ENCODE peak calls at places on chromosomes 12 and 14, in ten cellular contexts. W is psoas muscle, E is lower lobe of right lung, T is IMR-90, G is Peyer's patch, Y is neuronal stem cell, C is heart right ventricle, I is cardiac muscle cell, L is astrocyte, R is fibroblast of lung. N is an unnamed sample.

GRCh38 chr12:100512692-100513091 is 39.0 kb downstream of the NR1H4 start:
- DNase-seq in W (no peak), E (no peak), T (no peak), G (no peak), Y (no peak), C (no peak), I (no peak), L (no peak), R (no peak), N (no peak)

GRCh38 chr12:124917841-124918621 is 3.6 kb upstream of the UBC start:
- DNase-seq in W (no peak), E (no peak), T (peak; percentile 21), G (no peak), Y (no peak), C (no peak), I (no peak), L (no peak), R (peak; percentile 35), N (no peak)

GRCh38 chr12:66837311-66837627 is 158.4 kb upstream of the GRIP1 start:
- DNase-seq in W (no peak), E (no peak), T (no peak), G (no peak), Y (no peak), C (no peak), I (no peak), L (no peak), R (no peak), N (no peak)

GRCh38 chr12:91180577-91180976 is 2.0 kb downstream of the DCN start:
- DNase-seq in W (no peak), E (no peak), T (peak; percentile 78), G (no peak), Y (no peak), C (no peak), I (peak; percentile 85), L (peak; percentile 83), R (peak; percentile 86), N (no peak)

GRCh38 chr12:92897844-92898243 is 31.3 kb downstream of the EEA1 start:
- DNase-seq in W (no peak), E (no peak), T (no peak), G (no peak), Y (no peak), C (no peak), I (no peak), L (no peak), R (no peak), N (no peak)

GRCh38 chr12:82299617-82300016 is 58.6 kb downstream of the CCDC59 start:
- DNase-seq in W (no peak), E (no peak), T (no peak), G (no peak), Y (no peak), C (no peak), I (peak; percentile 47), L (peak; percentile 92), R (peak; percentile 94), N (no peak)

GRCh38 chr12:54383041-54383609 is 1.4 kb downstream of the ZNF385A start:
- DNase-seq in W (peak; percentile 55), E (no peak), T (peak; percentile 96), G (no peak), Y (no peak), C (no peak), I (peak; percentile 50), L (peak; percentile 70), R (peak; percentile 82), N (no peak)

GRCh38 chr14:53545217-53545616 is 392.1 kb upstream of the DDHD1 start:
- DNase-seq in W (no peak), E (no peak), T (no peak), G (no peak), Y (no peak), C (no peak), I (no peak), L (no peak), R (no peak), N (no peak)

GRCh38 chr14:105315941-105316562 is 1.5 kb downstream of the PACS2 start:
- DNase-seq in W (no peak), E (no peak), T (no peak), G (peak; percentile 49), Y (no peak), C (no peak), I (no peak), L (no peak), R (no peak), N (no peak)

GRCh38 chr12:105289114-105289904 is 41.2 kb upstream of the C12orf75 start:
- DNase-seq in W (no peak), E (no peak), T (peak; percentile 50), G (no peak), Y (no peak), C (no peak), I (no peak), L (peak; percentile 60), R (peak; percentile 67), N (no peak)

GRCh38 chr12:38585090-38585489 is 268.5 kb downstream of the ALG10B start:
- DNase-seq in W (no peak), E (no peak), T (no peak), G (no peak), Y (no peak), C (no peak), I (no peak), L (no peak), R (no peak), N (no peak)

GRCh38 chr14:59503256-59503655 is 18.9 kb downstream of the JKAMP start:
- DNase-seq in W (no peak), E (no peak), T (no peak), G (no peak), Y (no peak), C (no peak), I (no peak), L (no peak), R (no peak), N (no peak)

DNA sequence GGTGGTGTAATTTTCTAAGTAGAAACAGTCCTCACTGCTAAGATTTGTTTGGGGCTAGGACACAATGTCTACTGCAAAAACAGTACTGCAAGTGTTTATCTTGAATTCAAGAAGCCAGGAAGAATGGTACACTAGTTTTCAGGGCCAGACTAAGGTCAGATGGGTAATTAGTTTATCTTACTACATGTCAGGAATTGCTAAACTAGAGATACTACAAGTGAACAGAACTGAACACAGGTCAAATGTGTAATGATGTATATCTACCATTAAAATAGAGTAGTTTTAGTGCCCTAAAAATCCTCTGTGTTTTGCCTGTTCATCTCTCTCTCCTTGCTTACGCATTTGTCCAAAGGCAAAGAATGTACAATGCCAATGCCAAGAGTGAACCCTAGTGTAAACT is 2.3 kb upstream of the RPL41 start:
- DNase-seq in W (no peak), E (no peak), T (no peak), G (no peak), Y (no peak), C (no peak), I (no peak), L (no peak), R (no peak), N (no peak)
- H3K27ac ChIP-seq in W (no peak overlapping the region), E (no peak overlapping the region), T (no peak overlapping the region), G (no peak overlapping the region), Y (no peak overlapping the region), C (no peak overlapping the region), I (no peak overlapping the region), L (no peak overlapping the region), R (no peak overlapping the region), N (no peak overlapping the region)

GRCh38 chr12:80936642-80937390 is 918 bp downstream of the LIN7A start:
- DNase-seq in W (peak; percentile 58), E (peak; percentile 64), T (peak; percentile 42), G (peak; percentile 79), Y (peak; percentile 48), C (peak; percentile 48), I (peak; percentile 51), L (peak; percentile 46), R (peak; percentile 64), N (no peak)
- H3K4me3 ChIP-seq in W (peak overlapping the region; percentile 83), E (peak overlapping the region; percentile 71), T (peak overlapping the region; percentile 98), G (peak overlapping the region; percentile 38), Y (peak overlapping the region; percentile 87), C (peak overlapping the region; percentile 68), I (peak overlapping the region; percentile 77), L (peak overlapping the region; percentile 87), R (peak overlapping the region; percentile 90), N (no peak overlapping the region)

GRCh38 chr12:49667319-49668090 is 39.7 kb downstream of the FMNL3 start:
- DNase-seq in W (no peak), E (no peak), T (peak; percentile 73), G (no peak), Y (no peak), C (no peak), I (peak; percentile 38), L (peak; percentile 55), R (peak; percentile 68), N (no peak)

GRCh38 chr12:49666176-49666575 is 41.0 kb downstream of the FMNL3 start:
- DNase-seq in W (no peak), E (no peak), T (no peak), G (no peak), Y (no peak), C (no peak), I (no peak), L (no peak), R (no peak), N (no peak)

GRCh38 chr12:49664167-49664566 is 40.8 kb downstream of the PRPF40B start:
- DNase-seq in W (no peak), E (no peak), T (no peak), G (no peak), Y (no peak), C (no peak), I (no peak), L (no peak), R (no peak), N (no peak)

GRCh38 chr12:49664591-49665146 is 41.3 kb downstream of the PRPF40B start:
- DNase-seq in W (no peak), E (no peak), T (no peak), G (no peak), Y (no peak), C (no peak), I (no peak), L (no peak), R (no peak), N (no peak)

DNA sequence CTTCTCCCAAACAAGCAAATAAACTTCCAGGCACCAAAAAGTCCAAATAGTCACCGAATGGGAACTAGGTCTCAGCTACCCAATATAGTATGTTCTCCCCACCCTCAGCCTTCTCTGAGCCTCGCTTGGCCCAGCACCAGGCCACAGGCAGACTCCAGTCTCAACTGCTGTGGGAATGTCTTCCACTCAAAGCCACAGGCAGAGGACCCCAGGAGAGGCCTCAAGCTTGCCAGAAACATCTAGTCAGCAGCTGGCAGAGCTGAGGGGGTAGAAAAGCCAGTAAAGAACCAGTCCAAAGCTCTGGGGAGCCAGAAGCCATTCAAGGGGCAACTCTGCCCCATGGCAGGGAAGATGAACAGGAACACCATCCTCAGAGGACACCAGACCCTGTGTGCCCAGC is 41.8 kb downstream of the FMNL3 start:
- DNase-seq in W (no peak), E (no peak), T (no peak), G (no peak), Y (no peak), C (no peak), I (peak; percentile 51), L (peak; percentile 55), R (peak; percentile 68), N (no peak)
- H3K27ac ChIP-seq in W (no peak overlapping the region), E (peak overlapping the region; percentile 44), T (no peak overlapping the region), G (peak overlapping the region; percentile 84), Y (no peak overlapping the region), C (peak overlapping the region; percentile 91), I (no peak overlapping the region), L (no peak overlapping the region), R (no peak overlapping the region), N (no peak overlapping the region)

DNA sequence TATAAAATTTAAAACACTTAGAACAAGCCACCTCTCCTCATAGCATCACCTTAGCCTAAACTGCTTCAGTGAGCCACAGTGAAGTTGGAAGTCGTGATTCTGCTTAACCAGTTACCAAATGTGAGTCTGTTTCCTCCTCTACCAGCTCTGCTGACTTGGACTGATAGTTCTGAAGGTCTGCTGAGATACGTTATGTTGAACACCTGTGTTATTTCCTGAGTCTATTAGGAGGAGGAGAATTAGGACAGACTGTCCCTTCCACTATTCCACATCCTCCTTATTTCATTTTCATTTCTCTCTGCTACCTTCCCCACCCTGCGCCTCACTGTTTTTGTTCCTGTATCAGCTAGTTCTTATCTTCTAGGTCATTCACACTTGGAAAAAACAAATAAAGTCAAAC is 2.4 kb downstream of the SLC2A14 start:
- DNase-seq in W (no peak), E (no peak), T (no peak), G (no peak), Y (no peak), C (no peak), I (no peak), L (no peak), R (no peak), N (no peak)
- H3K4me3 ChIP-seq in W (no peak overlapping the region), E (no peak overlapping the region), T (no peak overlapping the region), G (no peak overlapping the region), Y (no peak overlapping the region), C (no peak overlapping the region), I (no peak overlapping the region), L (no peak overlapping the region), R (no peak overlapping the region), N (no peak overlapping the region)

N was measured in effector memory CD4-positive, alpha-beta T cell.